ENCODE peak calls at places on chromosomes 6 and 20, in five cellular contexts. O is Panc1, U is PC-3, Q is body of pancreas, N is heart left ventricle. T is an unnamed sample.
A peak's percentile ranks its signal among the peaks of the same experiment; 100 is the strongest.

GRCh38 chr6:4125500-4125899 is 9.9 kb downstream of the ECI2 start:
- DNase-seq in N (no peak), U (no peak), Q (no peak), O (no peak), T (no peak)

GRCh38 chr6:34027445-34027936 is 118.4 kb downstream of the GRM4 start:
- DNase-seq in N (peak; percentile 75), U (peak; percentile 54), Q (peak; percentile 49), O (no peak), T (no peak)

GRCh38 chr6:55327169-55327568 is at the start of gene GFRAL:
- DNase-seq in N (no peak), O (no peak), Q (no peak), U (no peak), T (no peak)

GRCh38 chr6:144248470-144249301 is 36.4 kb upstream of the UTRN start:
- DNase-seq in N (no peak), U (peak; percentile 7), Q (no peak), O (no peak), T (no peak)

GRCh38 chr20:6622041-6622440 is 145.4 kb upstream of the BMP2 start:
- DNase-seq in U (no peak), Q (no peak), N (no peak), O (no peak), T (no peak)

GRCh38 chr6:81371929-81372328 is 380.6 kb downstream of the TENT5A start:
- DNase-seq in O (no peak), N (no peak), Q (no peak), U (no peak), T (no peak)

GRCh38 chr6:109316909-109317308 is 65.4 kb downstream of the CD164 start:
- DNase-seq in Q (no peak), O (no peak), U (no peak), N (no peak), T (no peak)

GRCh38 chr6:1633366-1634021 is 23.8 kb downstream of the FOXC1 start:
- DNase-seq in U (no peak), N (no peak), O (no peak), Q (no peak), T (no peak)

GRCh38 chr6:42287756-42288155 is 70.1 kb upstream of the MRPS10 start:
- DNase-seq in O (no peak), U (no peak), N (no peak), Q (no peak), T (no peak)

GRCh38 chr20:41454250-41454649 is 87.6 kb upstream of the EMILIN3 start:
- DNase-seq in U (no peak), N (no peak), Q (no peak), O (no peak), T (no peak)

GRCh38 chr6:159608961-159609673 is 83.9 kb downstream of the SOD2 start:
- DNase-seq in Q (no peak), N (no peak), O (peak; percentile 12), U (peak; percentile 56), T (no peak)

GRCh38 chr6:32816746-32817204 is at the start of gene HLA-DOB:
- DNase-seq in U (peak; percentile 76), O (no peak), Q (no peak), N (no peak), T (no peak)

GRCh38 chr20:478949-479429 is 16.7 kb upstream of the TBC1D20 start:
- DNase-seq in U (peak; percentile 84), O (peak; percentile 42), N (no peak), Q (no peak), T (no peak)

GRCh38 chr6:166927240-166927941 is 29.0 kb downstream of the RNASET2 start:
- DNase-seq in O (no peak), Q (no peak), N (no peak), U (no peak), T (no peak)

GRCh38 chr6:130189691-130190459 is 32.9 kb downstream of the SAMD3 start:
- DNase-seq in Q (no peak), O (no peak), N (no peak), U (no peak), T (no peak)

GRCh38 chr20:5969348-5969935 is 19.0 kb downstream of the MCM8 start:
- DNase-seq in Q (no peak), N (no peak), O (no peak), U (no peak), T (no peak)

GRCh38 chr20:53748821-53749402 is 155.3 kb upstream of the ZNF217 start:
- DNase-seq in O (no peak), U (peak; percentile 58), Q (no peak), N (no peak), T (no peak)

GRCh38 chr20:49183444-49183843 is 4.7 kb downstream of the STAU1 start:
- DNase-seq in U (no peak), N (no peak), Q (no peak), O (no peak), T (no peak)

GRCh38 chr6:158755636-158756035 is 63.5 kb downstream of the EZR start:
- DNase-seq in O (no peak), N (no peak), Q (no peak), U (no peak), T (no peak)

GRCh38 chr6:82874867-82875266 is 190.8 kb downstream of the UBE3D start:
- DNase-seq in O (no peak), U (no peak), Q (no peak), N (no peak), T (no peak)

GRCh38 chr20:24501764-24502163 is 32.3 kb downstream of the SYNDIG1 start:
- DNase-seq in Q (no peak), U (no peak), N (no peak), O (no peak), T (no peak)

GRCh38 chr6:34358389-34358906 is 34.0 kb downstream of the NUDT3 start:
- DNase-seq in Q (no peak), U (peak; percentile 51), N (no peak), O (no peak), T (no peak)

GRCh38 chr20:47481330-47482216 is 20.1 kb upstream of the NCOA3 start:
- DNase-seq in U (no peak), N (no peak), Q (no peak), O (no peak), T (no peak)

GRCh38 chr6:52640170-52640569 is 30.7 kb upstream of the TMEM14A start:
- DNase-seq in N (no peak), O (no peak), U (no peak), Q (peak; percentile 20), T (no peak)

GRCh38 chr6:33696538-33697518 is 14.7 kb downstream of the UQCC2 start:
- DNase-seq in O (no peak), Q (no peak), U (peak; percentile 76), N (peak; percentile 82), T (peak; percentile 59)

GRCh38 chr6:148779142-148779562 is 32.3 kb downstream of the UST start:
- DNase-seq in O (no peak), N (no peak), Q (no peak), U (no peak), T (no peak)

GRCh38 chr20:10557685-10558084 is 116.1 kb downstream of the JAG1 start:
- DNase-seq in Q (no peak), U (no peak), O (no peak), N (no peak), T (no peak)

GRCh38 chr6:111985202-111985731 is 68.6 kb upstream of the CCN6 start:
- DNase-seq in N (no peak), O (no peak), U (peak; percentile 96), Q (no peak), T (no peak)

GRCh38 chr20:56636701-56637100 is 7.6 kb downstream of the TFAP2C start:
- DNase-seq in Q (no peak), U (peak; percentile 98), O (no peak), N (no peak), T (no peak)

GRCh38 chr6:23031986-23032385 is 462.6 kb downstream of the HDGFL1 start:
- DNase-seq in Q (no peak), U (peak; percentile 16), O (no peak), N (no peak), T (no peak)

DNA sequence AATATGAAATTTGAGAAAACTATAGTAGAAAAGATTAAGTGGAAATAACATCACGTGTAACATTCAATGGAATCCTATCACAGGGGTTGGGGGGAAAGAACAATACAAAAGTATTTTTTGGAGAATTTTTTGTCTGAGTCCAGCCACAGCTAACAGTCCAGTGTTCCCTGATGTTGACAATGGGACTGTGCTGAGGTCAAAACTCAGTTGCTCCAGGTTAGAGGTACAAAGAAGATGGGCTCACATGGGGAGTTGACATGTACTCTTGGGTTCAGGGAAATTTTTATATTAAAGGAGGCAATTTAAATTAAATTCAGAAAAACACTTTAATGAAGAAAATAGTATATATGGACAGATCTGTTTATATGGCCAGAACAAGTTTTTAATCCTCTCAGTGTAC is 995 bp downstream of the MYCT1 start:
- DNase-seq in N (no peak), Q (no peak), U (no peak), O (no peak), T (no peak)
- H3K4me3 ChIP-seq in N (peak overlapping the region; percentile 54), Q (no peak overlapping the region), U (no peak overlapping the region), O (no peak overlapping the region), T (peak overlapping the region; percentile 36)

DNA sequence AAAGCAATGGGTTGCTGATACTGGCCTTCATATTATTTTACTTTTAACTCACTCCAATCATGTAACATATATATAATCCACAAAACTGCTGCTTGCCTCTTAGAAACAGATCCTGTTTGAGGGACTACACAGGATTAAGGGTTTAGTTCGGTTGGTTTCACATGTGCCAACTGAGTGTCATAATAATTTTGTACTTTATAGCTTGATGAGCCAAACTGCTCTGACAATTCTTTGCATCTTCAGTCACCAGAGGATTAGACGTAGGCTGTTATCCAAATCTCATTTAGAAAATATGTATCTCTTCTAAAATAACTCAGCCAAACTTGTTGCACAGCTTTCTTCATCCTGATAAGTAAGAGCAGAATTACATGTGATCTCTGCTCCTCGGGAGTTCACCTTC is 643.6 kb upstream of the PTCHD4 start:
- DNase-seq in N (no peak), O (no peak), U (no peak), Q (no peak), T (no peak)
- H3K27ac ChIP-seq in N (no peak overlapping the region), O (no peak overlapping the region), U (no peak overlapping the region), Q (no peak overlapping the region), T (no peak overlapping the region)

DNA sequence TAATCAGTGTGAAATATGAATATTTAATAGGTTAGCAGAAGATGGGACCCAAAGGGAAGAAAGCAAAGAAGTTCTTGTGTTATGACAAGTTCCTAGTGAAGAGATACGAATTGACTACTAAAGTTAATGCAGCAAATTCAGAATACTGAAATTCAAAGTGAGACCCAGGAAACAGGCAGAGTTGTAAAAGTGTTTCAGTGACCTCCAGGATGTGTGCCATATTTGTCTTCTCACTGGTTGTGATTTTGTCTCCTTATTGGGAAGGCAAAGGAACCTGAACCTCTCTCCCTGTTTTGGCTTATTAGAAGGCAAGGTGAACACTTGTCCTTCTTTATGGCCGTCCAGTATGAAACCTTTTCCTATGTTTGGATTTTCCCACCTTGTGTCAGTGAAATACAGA is 51.8 kb upstream of the DTNBP1 start:
- DNase-seq in N (no peak), O (no peak), Q (no peak), U (no peak), T (no peak)
- H3K4me3 ChIP-seq in N (no peak overlapping the region), O (no peak overlapping the region), Q (no peak overlapping the region), U (no peak overlapping the region), T (no peak overlapping the region)

GRCh38 chr6:121482004-121482693 is 46.7 kb downstream of the GJA1 start:
- DNase-seq in O (no peak), Q (no peak), N (no peak), U (peak; percentile 80), T (no peak)

GRCh38 chr6:121479486-121480098 is 44.1 kb downstream of the GJA1 start:
- DNase-seq in O (no peak), U (no peak), Q (no peak), N (no peak), T (no peak)

GRCh38 chr6:121480099-121480713 is 44.8 kb downstream of the GJA1 start:
- DNase-seq in U (no peak), N (no peak), O (no peak), Q (no peak), T (no peak)

GRCh38 chr6:121485359-121485809 is 49.9 kb downstream of the GJA1 start:
- DNase-seq in Q (no peak), U (peak; percentile 24), O (no peak), N (no peak), T (no peak)

GRCh38 chr6:121482751-121483150 is 47.3 kb downstream of the GJA1 start:
- DNase-seq in Q (no peak), U (no peak), O (no peak), N (no peak), T (no peak)
- H3K27ac ChIP-seq in Q (no peak overlapping the region), U (peak overlapping the region; percentile 9), O (no peak overlapping the region), N (no peak overlapping the region), T (no peak overlapping the region)